ENCODE peak calls at places on chromosomes 7 and 10, in seven cellular contexts. One of them, this sample, is unnamed.

GRCh38 chr10:83518779-83519178 is 620.5 kb upstream of the GHITM start:
- DNase-seq in fibroblast of pulmonary artery: no peak
- DNase-seq in ELR: no peak
- DNase-seq in astrocyte: no peak
- DNase-seq in activated T-cell treated with anti-CD3 and anti-CD28 coated beads, Interleukin-2, amount 50 U/mL, for 72 hours: no peak
- DNase-seq in AG09309: no peak
- DNase-seq in activated T-helper 1 cell treated with anti-CD3 and anti-CD28 coated beads, Interleukin-12 subunit alpha, Interleukin-12 subunit beta, Interleukin-2, Interleukin-4 antibody, amounts not matched to agents 30 ng/mL and 10 ng/mL and 1 ng/mL, durations not matched to agents 14 hours and 24 hours and 36 hours: no peak
- DNase-seq in this sample: no peak

GRCh38 chr7:37960483-37960882 is 40.0 kb downstream of the EPDR1 start:
- DNase-seq in astrocyte: no peak
- DNase-seq in ELR: no peak
- DNase-seq in activated T-cell treated with anti-CD3 and anti-CD28 coated beads, Interleukin-2, amount 50 U/mL, for 72 hours: no peak
- DNase-seq in AG09309: no peak
- DNase-seq in fibroblast of pulmonary artery: no peak
- DNase-seq in activated T-helper 1 cell treated with anti-CD3 and anti-CD28 coated beads, Interleukin-12 subunit alpha, Interleukin-12 subunit beta, Interleukin-2, Interleukin-4 antibody, amounts not matched to agents 30 ng/mL and 10 ng/mL and 1 ng/mL, durations not matched to agents 14 hours and 24 hours and 36 hours: no peak
- DNase-seq in this sample: no peak

GRCh38 chr7:141706394-141707064 is 1.6 kb upstream of the WEE2 start:
- DNase-seq in fibroblast of pulmonary artery: no peak
- DNase-seq in AG09309: no peak
- DNase-seq in activated T-helper 1 cell treated with anti-CD3 and anti-CD28 coated beads, Interleukin-12 subunit alpha, Interleukin-12 subunit beta, Interleukin-2, Interleukin-4 antibody, amounts not matched to agents 30 ng/mL and 10 ng/mL and 1 ng/mL, durations not matched to agents 14 hours and 24 hours and 36 hours: no peak
- DNase-seq in ELR: no peak
- DNase-seq in activated T-cell treated with anti-CD3 and anti-CD28 coated beads, Interleukin-2, amount 50 U/mL, for 72 hours: no peak
- DNase-seq in astrocyte: no peak
- DNase-seq in this sample: no peak

GRCh38 chr7:148540041-148540738 is 50.4 kb upstream of the C7orf33 start:
- DNase-seq in activated T-helper 1 cell treated with anti-CD3 and anti-CD28 coated beads, Interleukin-12 subunit alpha, Interleukin-12 subunit beta, Interleukin-2, Interleukin-4 antibody, amounts not matched to agents 30 ng/mL and 10 ng/mL and 1 ng/mL, durations not matched to agents 14 hours and 24 hours and 36 hours: no peak
- DNase-seq in AG09309: no peak
- DNase-seq in astrocyte: peak
- DNase-seq in ELR: peak
- DNase-seq in activated T-cell treated with anti-CD3 and anti-CD28 coated beads, Interleukin-2, amount 50 U/mL, for 72 hours: no peak
- DNase-seq in fibroblast of pulmonary artery: peak
- DNase-seq in this sample: no peak

GRCh38 chr10:58477902-58478301 is 34.8 kb upstream of the BICC1 start:
- DNase-seq in fibroblast of pulmonary artery: no peak
- DNase-seq in astrocyte: no peak
- DNase-seq in activated T-cell treated with anti-CD3 and anti-CD28 coated beads, Interleukin-2, amount 50 U/mL, for 72 hours: no peak
- DNase-seq in ELR: no peak
- DNase-seq in activated T-helper 1 cell treated with anti-CD3 and anti-CD28 coated beads, Interleukin-12 subunit alpha, Interleukin-12 subunit beta, Interleukin-2, Interleukin-4 antibody, amounts not matched to agents 30 ng/mL and 10 ng/mL and 1 ng/mL, durations not matched to agents 14 hours and 24 hours and 36 hours: no peak
- DNase-seq in AG09309: no peak
- DNase-seq in this sample: no peak

GRCh38 chr10:126705951-126706565 is 35.6 kb upstream of the C10orf90 start:
- DNase-seq in astrocyte: no peak
- DNase-seq in AG09309: no peak
- DNase-seq in fibroblast of pulmonary artery: no peak
- DNase-seq in activated T-helper 1 cell treated with anti-CD3 and anti-CD28 coated beads, Interleukin-12 subunit alpha, Interleukin-12 subunit beta, Interleukin-2, Interleukin-4 antibody, amounts not matched to agents 30 ng/mL and 10 ng/mL and 1 ng/mL, durations not matched to agents 14 hours and 24 hours and 36 hours: no peak
- DNase-seq in activated T-cell treated with anti-CD3 and anti-CD28 coated beads, Interleukin-2, amount 50 U/mL, for 72 hours: no peak
- DNase-seq in ELR: no peak
- DNase-seq in this sample: no peak

GRCh38 chr7:100407285-100408180 is 21.0 kb downstream of the ZCWPW1 start:
- DNase-seq in astrocyte: peak
- DNase-seq in ELR: peak
- DNase-seq in AG09309: peak
- DNase-seq in activated T-helper 1 cell treated with anti-CD3 and anti-CD28 coated beads, Interleukin-12 subunit alpha, Interleukin-12 subunit beta, Interleukin-2, Interleukin-4 antibody, amounts not matched to agents 30 ng/mL and 10 ng/mL and 1 ng/mL, durations not matched to agents 14 hours and 24 hours and 36 hours: peak
- DNase-seq in fibroblast of pulmonary artery: peak
- DNase-seq in activated T-cell treated with anti-CD3 and anti-CD28 coated beads, Interleukin-2, amount 50 U/mL, for 72 hours: peak
- DNase-seq in this sample: peak

GRCh38 chr10:79129361-79129997 is 60.7 kb downstream of the ZMIZ1 start:
- DNase-seq in activated T-helper 1 cell treated with anti-CD3 and anti-CD28 coated beads, Interleukin-12 subunit alpha, Interleukin-12 subunit beta, Interleukin-2, Interleukin-4 antibody, amounts not matched to agents 30 ng/mL and 10 ng/mL and 1 ng/mL, durations not matched to agents 14 hours and 24 hours and 36 hours: no peak
- DNase-seq in astrocyte: peak
- DNase-seq in ELR: peak
- DNase-seq in fibroblast of pulmonary artery: no peak
- DNase-seq in AG09309: no peak
- DNase-seq in activated T-cell treated with anti-CD3 and anti-CD28 coated beads, Interleukin-2, amount 50 U/mL, for 72 hours: no peak
- DNase-seq in this sample: no peak

GRCh38 chr7:101536668-101537067 is 92.4 kb downstream of the MYL10 start:
- DNase-seq in astrocyte: no peak
- DNase-seq in activated T-helper 1 cell treated with anti-CD3 and anti-CD28 coated beads, Interleukin-12 subunit alpha, Interleukin-12 subunit beta, Interleukin-2, Interleukin-4 antibody, amounts not matched to agents 30 ng/mL and 10 ng/mL and 1 ng/mL, durations not matched to agents 14 hours and 24 hours and 36 hours: no peak
- DNase-seq in ELR: no peak
- DNase-seq in AG09309: no peak
- DNase-seq in fibroblast of pulmonary artery: no peak
- DNase-seq in activated T-cell treated with anti-CD3 and anti-CD28 coated beads, Interleukin-2, amount 50 U/mL, for 72 hours: no peak
- DNase-seq in this sample: no peak

GRCh38 chr7:3437467-3437866 is 136.4 kb downstream of the SDK1 start:
- DNase-seq in ELR: no peak
- DNase-seq in activated T-cell treated with anti-CD3 and anti-CD28 coated beads, Interleukin-2, amount 50 U/mL, for 72 hours: no peak
- DNase-seq in fibroblast of pulmonary artery: no peak
- DNase-seq in astrocyte: no peak
- DNase-seq in activated T-helper 1 cell treated with anti-CD3 and anti-CD28 coated beads, Interleukin-12 subunit alpha, Interleukin-12 subunit beta, Interleukin-2, Interleukin-4 antibody, amounts not matched to agents 30 ng/mL and 10 ng/mL and 1 ng/mL, durations not matched to agents 14 hours and 24 hours and 36 hours: no peak
- DNase-seq in AG09309: no peak
- DNase-seq in this sample: no peak

GRCh38 chr10:101293007-101293723 is 60.8 kb upstream of the BTRC start:
- DNase-seq in fibroblast of pulmonary artery: no peak
- DNase-seq in ELR: no peak
- DNase-seq in activated T-cell treated with anti-CD3 and anti-CD28 coated beads, Interleukin-2, amount 50 U/mL, for 72 hours: no peak
- DNase-seq in activated T-helper 1 cell treated with anti-CD3 and anti-CD28 coated beads, Interleukin-12 subunit alpha, Interleukin-12 subunit beta, Interleukin-2, Interleukin-4 antibody, amounts not matched to agents 30 ng/mL and 10 ng/mL and 1 ng/mL, durations not matched to agents 14 hours and 24 hours and 36 hours: no peak
- DNase-seq in astrocyte: no peak
- DNase-seq in AG09309: no peak
- DNase-seq in this sample: no peak

GRCh38 chr7:92898798-92899197 is 62.4 kb upstream of the CDK6 start:
- DNase-seq in fibroblast of pulmonary artery: no peak
- DNase-seq in astrocyte: no peak
- DNase-seq in AG09309: no peak
- DNase-seq in activated T-cell treated with anti-CD3 and anti-CD28 coated beads, Interleukin-2, amount 50 U/mL, for 72 hours: no peak
- DNase-seq in ELR: no peak
- DNase-seq in activated T-helper 1 cell treated with anti-CD3 and anti-CD28 coated beads, Interleukin-12 subunit alpha, Interleukin-12 subunit beta, Interleukin-2, Interleukin-4 antibody, amounts not matched to agents 30 ng/mL and 10 ng/mL and 1 ng/mL, durations not matched to agents 14 hours and 24 hours and 36 hours: no peak
- DNase-seq in this sample: no peak

GRCh38 chr10:129467346-129468119 is 492 bp downstream of the MGMT start:
- DNase-seq in AG09309: no peak
- DNase-seq in fibroblast of pulmonary artery: peak
- DNase-seq in activated T-cell treated with anti-CD3 and anti-CD28 coated beads, Interleukin-2, amount 50 U/mL, for 72 hours: no peak
- DNase-seq in ELR: peak
- DNase-seq in astrocyte: no peak
- DNase-seq in activated T-helper 1 cell treated with anti-CD3 and anti-CD28 coated beads, Interleukin-12 subunit alpha, Interleukin-12 subunit beta, Interleukin-2, Interleukin-4 antibody, amounts not matched to agents 30 ng/mL and 10 ng/mL and 1 ng/mL, durations not matched to agents 14 hours and 24 hours and 36 hours: no peak
- DNase-seq in this sample: no peak

GRCh38 chr7:150942591-150943452 is 35.3 kb downstream of the KCNH2 start:
- DNase-seq in AG09309: no peak
- DNase-seq in activated T-cell treated with anti-CD3 and anti-CD28 coated beads, Interleukin-2, amount 50 U/mL, for 72 hours: no peak
- DNase-seq in astrocyte: no peak
- DNase-seq in activated T-helper 1 cell treated with anti-CD3 and anti-CD28 coated beads, Interleukin-12 subunit alpha, Interleukin-12 subunit beta, Interleukin-2, Interleukin-4 antibody, amounts not matched to agents 30 ng/mL and 10 ng/mL and 1 ng/mL, durations not matched to agents 14 hours and 24 hours and 36 hours: no peak
- DNase-seq in fibroblast of pulmonary artery: no peak
- DNase-seq in ELR: no peak
- DNase-seq in this sample: no peak

GRCh38 chr7:50717186-50717585 is 65.5 kb downstream of the GRB10 start:
- DNase-seq in activated T-cell treated with anti-CD3 and anti-CD28 coated beads, Interleukin-2, amount 50 U/mL, for 72 hours: no peak
- DNase-seq in ELR: no peak
- DNase-seq in fibroblast of pulmonary artery: no peak
- DNase-seq in AG09309: no peak
- DNase-seq in astrocyte: no peak
- DNase-seq in activated T-helper 1 cell treated with anti-CD3 and anti-CD28 coated beads, Interleukin-12 subunit alpha, Interleukin-12 subunit beta, Interleukin-2, Interleukin-4 antibody, amounts not matched to agents 30 ng/mL and 10 ng/mL and 1 ng/mL, durations not matched to agents 14 hours and 24 hours and 36 hours: no peak
- DNase-seq in this sample: no peak

GRCh38 chr10:58967551-58968418 is 208.7 kb upstream of the PHYHIPL start:
- DNase-seq in astrocyte: no peak
- DNase-seq in AG09309: no peak
- DNase-seq in activated T-helper 1 cell treated with anti-CD3 and anti-CD28 coated beads, Interleukin-12 subunit alpha, Interleukin-12 subunit beta, Interleukin-2, Interleukin-4 antibody, amounts not matched to agents 30 ng/mL and 10 ng/mL and 1 ng/mL, durations not matched to agents 14 hours and 24 hours and 36 hours: no peak
- DNase-seq in fibroblast of pulmonary artery: no peak
- DNase-seq in ELR: no peak
- DNase-seq in activated T-cell treated with anti-CD3 and anti-CD28 coated beads, Interleukin-2, amount 50 U/mL, for 72 hours: no peak
- DNase-seq in this sample: peak

GRCh38 chr10:88428442-88428841 is 154.7 kb downstream of the RNLS start:
- DNase-seq in astrocyte: peak
- DNase-seq in activated T-helper 1 cell treated with anti-CD3 and anti-CD28 coated beads, Interleukin-12 subunit alpha, Interleukin-12 subunit beta, Interleukin-2, Interleukin-4 antibody, amounts not matched to agents 30 ng/mL and 10 ng/mL and 1 ng/mL, durations not matched to agents 14 hours and 24 hours and 36 hours: no peak
- DNase-seq in fibroblast of pulmonary artery: peak
- DNase-seq in activated T-cell treated with anti-CD3 and anti-CD28 coated beads, Interleukin-2, amount 50 U/mL, for 72 hours: no peak
- DNase-seq in AG09309: no peak
- DNase-seq in ELR: peak
- DNase-seq in this sample: no peak

GRCh38 chr10:29189272-29189671 is 99.6 kb upstream of the LYZL1 start:
- DNase-seq in activated T-helper 1 cell treated with anti-CD3 and anti-CD28 coated beads, Interleukin-12 subunit alpha, Interleukin-12 subunit beta, Interleukin-2, Interleukin-4 antibody, amounts not matched to agents 30 ng/mL and 10 ng/mL and 1 ng/mL, durations not matched to agents 14 hours and 24 hours and 36 hours: no peak
- DNase-seq in fibroblast of pulmonary artery: peak
- DNase-seq in activated T-cell treated with anti-CD3 and anti-CD28 coated beads, Interleukin-2, amount 50 U/mL, for 72 hours: no peak
- DNase-seq in astrocyte: peak
- DNase-seq in AG09309: peak
- DNase-seq in ELR: no peak
- DNase-seq in this sample: no peak

GRCh38 chr7:26198133-26198780 is 2.3 kb downstream of the HNRNPA2B1 start:
- DNase-seq in activated T-cell treated with anti-CD3 and anti-CD28 coated beads, Interleukin-2, amount 50 U/mL, for 72 hours: no peak
- DNase-seq in ELR: peak
- DNase-seq in astrocyte: no peak
- DNase-seq in fibroblast of pulmonary artery: peak
- DNase-seq in AG09309: no peak
- DNase-seq in activated T-helper 1 cell treated with anti-CD3 and anti-CD28 coated beads, Interleukin-12 subunit alpha, Interleukin-12 subunit beta, Interleukin-2, Interleukin-4 antibody, amounts not matched to agents 30 ng/mL and 10 ng/mL and 1 ng/mL, durations not matched to agents 14 hours and 24 hours and 36 hours: no peak
- DNase-seq in this sample: no peak

GRCh38 chr7:47291461-47292051 is 290.4 kb downstream of the TNS3 start:
- DNase-seq in AG09309: peak
- DNase-seq in activated T-helper 1 cell treated with anti-CD3 and anti-CD28 coated beads, Interleukin-12 subunit alpha, Interleukin-12 subunit beta, Interleukin-2, Interleukin-4 antibody, amounts not matched to agents 30 ng/mL and 10 ng/mL and 1 ng/mL, durations not matched to agents 14 hours and 24 hours and 36 hours: peak
- DNase-seq in activated T-cell treated with anti-CD3 and anti-CD28 coated beads, Interleukin-2, amount 50 U/mL, for 72 hours: peak
- DNase-seq in ELR: peak
- DNase-seq in astrocyte: peak
- DNase-seq in fibroblast of pulmonary artery: peak
- DNase-seq in this sample: peak

GRCh38 chr10:19738440-19738839 is 77.8 kb upstream of the PLXDC2 start:
- DNase-seq in fibroblast of pulmonary artery: no peak
- DNase-seq in ELR: no peak
- DNase-seq in activated T-cell treated with anti-CD3 and anti-CD28 coated beads, Interleukin-2, amount 50 U/mL, for 72 hours: no peak
- DNase-seq in activated T-helper 1 cell treated with anti-CD3 and anti-CD28 coated beads, Interleukin-12 subunit alpha, Interleukin-12 subunit beta, Interleukin-2, Interleukin-4 antibody, amounts not matched to agents 30 ng/mL and 10 ng/mL and 1 ng/mL, durations not matched to agents 14 hours and 24 hours and 36 hours: no peak
- DNase-seq in AG09309: no peak
- DNase-seq in astrocyte: no peak
- DNase-seq in this sample: no peak

GRCh38 chr7:152176797-152177196 is 151.3 kb downstream of the GALNT11 start:
- DNase-seq in AG09309: no peak
- DNase-seq in ELR: no peak
- DNase-seq in fibroblast of pulmonary artery: no peak
- DNase-seq in activated T-cell treated with anti-CD3 and anti-CD28 coated beads, Interleukin-2, amount 50 U/mL, for 72 hours: no peak
- DNase-seq in astrocyte: no peak
- DNase-seq in activated T-helper 1 cell treated with anti-CD3 and anti-CD28 coated beads, Interleukin-12 subunit alpha, Interleukin-12 subunit beta, Interleukin-2, Interleukin-4 antibody, amounts not matched to agents 30 ng/mL and 10 ng/mL and 1 ng/mL, durations not matched to agents 14 hours and 24 hours and 36 hours: no peak
- DNase-seq in this sample: no peak

GRCh38 chr7:116216956-116217570 is 6.7 kb downstream of the TES start:
- DNase-seq in ELR: peak
- DNase-seq in fibroblast of pulmonary artery: peak
- DNase-seq in activated T-helper 1 cell treated with anti-CD3 and anti-CD28 coated beads, Interleukin-12 subunit alpha, Interleukin-12 subunit beta, Interleukin-2, Interleukin-4 antibody, amounts not matched to agents 30 ng/mL and 10 ng/mL and 1 ng/mL, durations not matched to agents 14 hours and 24 hours and 36 hours: no peak
- DNase-seq in astrocyte: no peak
- DNase-seq in activated T-cell treated with anti-CD3 and anti-CD28 coated beads, Interleukin-2, amount 50 U/mL, for 72 hours: no peak
- DNase-seq in AG09309: no peak
- DNase-seq in this sample: no peak

GRCh38 chr10:95655571-95656290 is 780 bp downstream of the ALDH18A1 start:
- DNase-seq in activated T-helper 1 cell treated with anti-CD3 and anti-CD28 coated beads, Interleukin-12 subunit alpha, Interleukin-12 subunit beta, Interleukin-2, Interleukin-4 antibody, amounts not matched to agents 30 ng/mL and 10 ng/mL and 1 ng/mL, durations not matched to agents 14 hours and 24 hours and 36 hours: peak
- DNase-seq in astrocyte: peak
- DNase-seq in ELR: peak
- DNase-seq in activated T-cell treated with anti-CD3 and anti-CD28 coated beads, Interleukin-2, amount 50 U/mL, for 72 hours: peak
- DNase-seq in fibroblast of pulmonary artery: peak
- DNase-seq in AG09309: no peak
- DNase-seq in this sample: no peak

GRCh38 chr10:110664483-110665420 is 20.6 kb downstream of the RBM20 start:
- DNase-seq in AG09309: peak
- DNase-seq in activated T-cell treated with anti-CD3 and anti-CD28 coated beads, Interleukin-2, amount 50 U/mL, for 72 hours: no peak
- DNase-seq in fibroblast of pulmonary artery: peak
- DNase-seq in astrocyte: peak
- DNase-seq in ELR: peak
- DNase-seq in activated T-helper 1 cell treated with anti-CD3 and anti-CD28 coated beads, Interleukin-12 subunit alpha, Interleukin-12 subunit beta, Interleukin-2, Interleukin-4 antibody, amounts not matched to agents 30 ng/mL and 10 ng/mL and 1 ng/mL, durations not matched to agents 14 hours and 24 hours and 36 hours: no peak
- DNase-seq in this sample: peak

GRCh38 chr7:99928994-99929729 is at the start of gene GJC3:
- DNase-seq in activated T-helper 1 cell treated with anti-CD3 and anti-CD28 coated beads, Interleukin-12 subunit alpha, Interleukin-12 subunit beta, Interleukin-2, Interleukin-4 antibody, amounts not matched to agents 30 ng/mL and 10 ng/mL and 1 ng/mL, durations not matched to agents 14 hours and 24 hours and 36 hours: peak
- DNase-seq in fibroblast of pulmonary artery: peak
- DNase-seq in ELR: peak
- DNase-seq in AG09309: no peak
- DNase-seq in astrocyte: peak
- DNase-seq in activated T-cell treated with anti-CD3 and anti-CD28 coated beads, Interleukin-2, amount 50 U/mL, for 72 hours: peak
- DNase-seq in this sample: peak

GRCh38 chr10:92239600-92240288 is 51.1 kb downstream of the CPEB3 start:
- DNase-seq in astrocyte: peak
- DNase-seq in activated T-cell treated with anti-CD3 and anti-CD28 coated beads, Interleukin-2, amount 50 U/mL, for 72 hours: peak
- DNase-seq in ELR: peak
- DNase-seq in fibroblast of pulmonary artery: peak
- DNase-seq in AG09309: no peak
- DNase-seq in activated T-helper 1 cell treated with anti-CD3 and anti-CD28 coated beads, Interleukin-12 subunit alpha, Interleukin-12 subunit beta, Interleukin-2, Interleukin-4 antibody, amounts not matched to agents 30 ng/mL and 10 ng/mL and 1 ng/mL, durations not matched to agents 14 hours and 24 hours and 36 hours: no peak
- DNase-seq in this sample: peak

GRCh38 chr10:110681023-110681681 is 37.0 kb downstream of the RBM20 start:
- DNase-seq in activated T-helper 1 cell treated with anti-CD3 and anti-CD28 coated beads, Interleukin-12 subunit alpha, Interleukin-12 subunit beta, Interleukin-2, Interleukin-4 antibody, amounts not matched to agents 30 ng/mL and 10 ng/mL and 1 ng/mL, durations not matched to agents 14 hours and 24 hours and 36 hours: no peak
- DNase-seq in ELR: peak
- DNase-seq in fibroblast of pulmonary artery: peak
- DNase-seq in activated T-cell treated with anti-CD3 and anti-CD28 coated beads, Interleukin-2, amount 50 U/mL, for 72 hours: peak
- DNase-seq in AG09309: no peak
- DNase-seq in astrocyte: no peak
- DNase-seq in this sample: peak

GRCh38 chr10:87829986-87830732 is 12.1 kb upstream of the ATAD1 start:
- DNase-seq in ELR: peak
- DNase-seq in activated T-cell treated with anti-CD3 and anti-CD28 coated beads, Interleukin-2, amount 50 U/mL, for 72 hours: no peak
- DNase-seq in fibroblast of pulmonary artery: no peak
- DNase-seq in astrocyte: no peak
- DNase-seq in activated T-helper 1 cell treated with anti-CD3 and anti-CD28 coated beads, Interleukin-12 subunit alpha, Interleukin-12 subunit beta, Interleukin-2, Interleukin-4 antibody, amounts not matched to agents 30 ng/mL and 10 ng/mL and 1 ng/mL, durations not matched to agents 14 hours and 24 hours and 36 hours: no peak
- DNase-seq in AG09309: no peak
- DNase-seq in this sample: no peak

GRCh38 chr10:36778600-36778999 is 346.8 kb upstream of the ANKRD30A start:
- DNase-seq in fibroblast of pulmonary artery: no peak
- DNase-seq in AG09309: no peak
- DNase-seq in activated T-cell treated with anti-CD3 and anti-CD28 coated beads, Interleukin-2, amount 50 U/mL, for 72 hours: no peak
- DNase-seq in ELR: no peak
- DNase-seq in activated T-helper 1 cell treated with anti-CD3 and anti-CD28 coated beads, Interleukin-12 subunit alpha, Interleukin-12 subunit beta, Interleukin-2, Interleukin-4 antibody, amounts not matched to agents 30 ng/mL and 10 ng/mL and 1 ng/mL, durations not matched to agents 14 hours and 24 hours and 36 hours: no peak
- DNase-seq in astrocyte: no peak
- DNase-seq in this sample: no peak

GRCh38 chr7:135777626-135778398 is 29.2 kb upstream of the FAM180A start:
- DNase-seq in ELR: no peak
- DNase-seq in astrocyte: no peak
- DNase-seq in activated T-cell treated with anti-CD3 and anti-CD28 coated beads, Interleukin-2, amount 50 U/mL, for 72 hours: no peak
- DNase-seq in AG09309: no peak
- DNase-seq in fibroblast of pulmonary artery: no peak
- DNase-seq in activated T-helper 1 cell treated with anti-CD3 and anti-CD28 coated beads, Interleukin-12 subunit alpha, Interleukin-12 subunit beta, Interleukin-2, Interleukin-4 antibody, amounts not matched to agents 30 ng/mL and 10 ng/mL and 1 ng/mL, durations not matched to agents 14 hours and 24 hours and 36 hours: no peak
- DNase-seq in this sample: no peak

GRCh38 chr10:9951481-9952257 is 1066.0 kb upstream of the CELF2 start:
- DNase-seq in fibroblast of pulmonary artery: peak
- DNase-seq in activated T-helper 1 cell treated with anti-CD3 and anti-CD28 coated beads, Interleukin-12 subunit alpha, Interleukin-12 subunit beta, Interleukin-2, Interleukin-4 antibody, amounts not matched to agents 30 ng/mL and 10 ng/mL and 1 ng/mL, durations not matched to agents 14 hours and 24 hours and 36 hours: no peak
- DNase-seq in AG09309: no peak
- DNase-seq in activated T-cell treated with anti-CD3 and anti-CD28 coated beads, Interleukin-2, amount 50 U/mL, for 72 hours: no peak
- DNase-seq in astrocyte: peak
- DNase-seq in ELR: no peak
- DNase-seq in this sample: no peak

GRCh38 chr10:11755512-11756247 is 13.5 kb downstream of the ECHDC3 start:
- DNase-seq in activated T-cell treated with anti-CD3 and anti-CD28 coated beads, Interleukin-2, amount 50 U/mL, for 72 hours: no peak
- DNase-seq in activated T-helper 1 cell treated with anti-CD3 and anti-CD28 coated beads, Interleukin-12 subunit alpha, Interleukin-12 subunit beta, Interleukin-2, Interleukin-4 antibody, amounts not matched to agents 30 ng/mL and 10 ng/mL and 1 ng/mL, durations not matched to agents 14 hours and 24 hours and 36 hours: no peak
- DNase-seq in astrocyte: no peak
- DNase-seq in ELR: no peak
- DNase-seq in fibroblast of pulmonary artery: no peak
- DNase-seq in AG09309: no peak
- DNase-seq in this sample: no peak

GRCh38 chr10:86654411-86655172 is at the start of gene OPN4:
- DNase-seq in activated T-helper 1 cell treated with anti-CD3 and anti-CD28 coated beads, Interleukin-12 subunit alpha, Interleukin-12 subunit beta, Interleukin-2, Interleukin-4 antibody, amounts not matched to agents 30 ng/mL and 10 ng/mL and 1 ng/mL, durations not matched to agents 14 hours and 24 hours and 36 hours: no peak
- DNase-seq in astrocyte: peak
- DNase-seq in fibroblast of pulmonary artery: no peak
- DNase-seq in activated T-cell treated with anti-CD3 and anti-CD28 coated beads, Interleukin-2, amount 50 U/mL, for 72 hours: no peak
- DNase-seq in AG09309: no peak
- DNase-seq in ELR: peak
- DNase-seq in this sample: no peak

GRCh38 chr10:1045415-1045814 is 3.5 kb downstream of the IDI1 start:
- DNase-seq in activated T-helper 1 cell treated with anti-CD3 and anti-CD28 coated beads, Interleukin-12 subunit alpha, Interleukin-12 subunit beta, Interleukin-2, Interleukin-4 antibody, amounts not matched to agents 30 ng/mL and 10 ng/mL and 1 ng/mL, durations not matched to agents 14 hours and 24 hours and 36 hours: no peak
- DNase-seq in AG09309: no peak
- DNase-seq in activated T-cell treated with anti-CD3 and anti-CD28 coated beads, Interleukin-2, amount 50 U/mL, for 72 hours: no peak
- DNase-seq in astrocyte: no peak
- DNase-seq in fibroblast of pulmonary artery: no peak
- DNase-seq in ELR: no peak
- DNase-seq in this sample: no peak

GRCh38 chr10:109282510-109282909 is 640.8 kb downstream of the XPNPEP1 start:
- DNase-seq in AG09309: no peak
- DNase-seq in astrocyte: peak
- DNase-seq in fibroblast of pulmonary artery: peak
- DNase-seq in ELR: peak
- DNase-seq in activated T-cell treated with anti-CD3 and anti-CD28 coated beads, Interleukin-2, amount 50 U/mL, for 72 hours: no peak
- DNase-seq in activated T-helper 1 cell treated with anti-CD3 and anti-CD28 coated beads, Interleukin-12 subunit alpha, Interleukin-12 subunit beta, Interleukin-2, Interleukin-4 antibody, amounts not matched to agents 30 ng/mL and 10 ng/mL and 1 ng/mL, durations not matched to agents 14 hours and 24 hours and 36 hours: no peak
- DNase-seq in this sample: no peak

GRCh38 chr7:87413951-87414381 is 61.5 kb downstream of the ABCB4 start:
- DNase-seq in AG09309: peak
- DNase-seq in activated T-helper 1 cell treated with anti-CD3 and anti-CD28 coated beads, Interleukin-12 subunit alpha, Interleukin-12 subunit beta, Interleukin-2, Interleukin-4 antibody, amounts not matched to agents 30 ng/mL and 10 ng/mL and 1 ng/mL, durations not matched to agents 14 hours and 24 hours and 36 hours: no peak
- DNase-seq in activated T-cell treated with anti-CD3 and anti-CD28 coated beads, Interleukin-2, amount 50 U/mL, for 72 hours: no peak
- DNase-seq in ELR: peak
- DNase-seq in fibroblast of pulmonary artery: no peak
- DNase-seq in astrocyte: peak
- DNase-seq in this sample: no peak

GRCh38 chr10:24703700-24704099 is 20.0 kb downstream of the ARHGAP21 start:
- DNase-seq in AG09309: peak
- DNase-seq in astrocyte: peak
- DNase-seq in activated T-cell treated with anti-CD3 and anti-CD28 coated beads, Interleukin-2, amount 50 U/mL, for 72 hours: no peak
- DNase-seq in activated T-helper 1 cell treated with anti-CD3 and anti-CD28 coated beads, Interleukin-12 subunit alpha, Interleukin-12 subunit beta, Interleukin-2, Interleukin-4 antibody, amounts not matched to agents 30 ng/mL and 10 ng/mL and 1 ng/mL, durations not matched to agents 14 hours and 24 hours and 36 hours: no peak
- DNase-seq in ELR: peak
- DNase-seq in fibroblast of pulmonary artery: peak
- DNase-seq in this sample: no peak

This sample was measured in Calu3.